ENCODE peak calls at places on chromosomes 2 and 18, in nine cellular contexts. E is stimulated activated CD4-positive, alpha-beta T cell treated with anti-CD3 and anti-CD28 coated beads, Interleukin-2, amount 100 ng/mL, for 48 hours; J is astrocyte of the cerebellum; X is thoracic aorta; C is NCI-H2227 treated with DMSO at 0.1 percent for 48 hours; Z is left lobe of liver; I is OCI-M1; P is AG20443; A is T-helper 1 cell. S is an unnamed sample.

GRCh38 chr2:6780765-6781274 is 84.9 kb downstream of the CMPK2 start:
- DNase-seq in X (no peak), P (no peak), A (peak), E (no peak), Z (no peak), C (peak), J (no peak), I (peak), S (no peak)

GRCh38 chr2:125745514-125745913 is 910.4 kb upstream of the GYPC start:
- DNase-seq in J (no peak), C (peak), Z (peak), E (no peak), P (no peak), X (no peak), A (no peak), I (peak), S (no peak)

GRCh38 chr2:98598781-98599428 is 9.4 kb downstream of the COA5 start:
- DNase-seq in E (no peak), C (no peak), I (no peak), Z (no peak), P (no peak), X (no peak), J (no peak), A (no peak), S (no peak)

GRCh38 chr18:23357992-23358594 is 95.0 kb upstream of the RIOK3 start:
- DNase-seq in J (no peak), X (no peak), C (no peak), E (no peak), P (no peak), A (no peak), Z (peak), I (no peak), S (no peak)

GRCh38 chr2:137467246-137467862 is 496.9 kb upstream of the HNMT start:
- DNase-seq in E (no peak), Z (peak), A (no peak), I (peak), C (peak), P (peak), X (no peak), J (peak), S (no peak)

GRCh38 chr18:23115683-23116096 is 19.6 kb upstream of the CABLES1 start:
- DNase-seq in Z (no peak), P (peak), A (no peak), I (no peak), J (peak), C (no peak), E (no peak), X (no peak), S (no peak)

GRCh38 chr18:54242327-54242726 is 17.9 kb upstream of the MBD2 start:
- DNase-seq in I (no peak), A (no peak), C (no peak), P (no peak), J (no peak), X (no peak), E (no peak), Z (no peak), S (no peak)

GRCh38 chr18:13762690-13763439 is 36.4 kb downstream of the RNMT start:
- DNase-seq in A (no peak), J (no peak), P (no peak), I (no peak), X (no peak), Z (no peak), E (no peak), C (no peak), S (no peak)

GRCh38 chr2:102753563-102754159 is 8.2 kb upstream of the TMEM182 start:
- DNase-seq in A (peak), X (no peak), E (peak), P (peak), Z (no peak), J (peak), I (peak), C (peak), S (no peak)

GRCh38 chr2:151691621-151692020 is 42.7 kb downstream of the NEB start:
- DNase-seq in Z (no peak), A (no peak), J (no peak), C (no peak), I (no peak), E (no peak), P (no peak), X (no peak), S (no peak)

GRCh38 chr2:66940082-66940481 is 457.1 kb upstream of the ETAA1 start:
- DNase-seq in X (no peak), E (no peak), C (no peak), P (no peak), J (no peak), I (no peak), Z (no peak), A (no peak), S (no peak)

GRCh38 chr2:3613524-3613905 is 18.6 kb downstream of the COLEC11 start:
- DNase-seq in P (no peak), I (no peak), J (no peak), Z (no peak), E (no peak), C (no peak), X (no peak), A (no peak), S (no peak)

GRCh38 chr18:70279470-70279869 is 9.4 kb upstream of the SOCS6 start:
- DNase-seq in Z (no peak), J (no peak), C (no peak), P (no peak), X (no peak), I (no peak), A (no peak), E (no peak), S (no peak)

GRCh38 chr18:8499810-8500663 is 109.2 kb upstream of the RAB12 start:
- DNase-seq in A (no peak), X (no peak), C (no peak), I (no peak), E (no peak), Z (peak), J (no peak), P (no peak), S (no peak)

GRCh38 chr2:168830958-168831357 is 28.5 kb downstream of the NOSTRIN start:
- DNase-seq in P (no peak), E (no peak), Z (no peak), X (no peak), C (no peak), A (no peak), J (no peak), I (no peak), S (no peak)

S was measured in omental fat pad.